ENCODE peak calls at places on chromosome 2, in nine cellular contexts. V is fibroblast of lung, L is neuronal stem cell, Q is H9, Y is vagina, S is Panc1, F is heart right ventricle, X is pancreas, N is adrenal gland. T is an unnamed sample.

GRCh38 chr2:170465241-170465640 is 249.9 kb upstream of the SP5 start:
- DNase-seq in Q (no peak), S (no peak), X (no peak), N (no peak), F (no peak), L (no peak), Y (no peak), V (peak; percentile 2), T (no peak)

GRCh38 chr2:29009711-29010677 is 28.9 kb downstream of the TOGARAM2 start:
- DNase-seq in F (no peak), N (no peak), L (no peak), X (no peak), Q (no peak), S (no peak), Y (no peak), V (no peak), T (no peak)

GRCh38 chr2:44672431-44672830 is 269.1 kb upstream of the SIX3 start:
- DNase-seq in L (no peak), S (no peak), X (no peak), N (no peak), F (no peak), Q (no peak), V (no peak), Y (no peak), T (no peak)

GRCh38 chr2:37614061-37614802 is 57.2 kb downstream of the CDC42EP3 start:
- DNase-seq in X (no peak), L (no peak), V (peak; percentile 93), Q (no peak), F (no peak), Y (no peak), S (no peak), N (no peak), T (no peak)

GRCh38 chr2:38862481-38862880 is 13.3 kb downstream of the DHX57 start:
- DNase-seq in V (peak; percentile 2), F (no peak), X (no peak), Q (no peak), L (no peak), S (no peak), N (no peak), Y (no peak), T (no peak)

GRCh38 chr2:3493610-3493997 is 25.7 kb downstream of the ADI1 start:
- DNase-seq in Y (no peak), X (no peak), F (peak; percentile 39), S (no peak), V (peak; percentile 57), Q (peak; percentile 72), L (peak; percentile 15), N (peak; percentile 78), T (no peak)

GRCh38 chr2:15869871-15870270 is 70.5 kb upstream of the MYCN start:
- DNase-seq in X (no peak), Q (no peak), S (no peak), L (no peak), N (no peak), V (no peak), Y (no peak), F (no peak), T (no peak)

GRCh38 chr2:71933467-71934319 is 214.0 kb downstream of the CYP26B1 start:
- DNase-seq in V (peak; percentile 33), Q (peak; percentile 34), F (no peak), X (no peak), L (no peak), N (no peak), S (no peak), Y (no peak), T (no peak)

GRCh38 chr2:198371902-198372611 is 567.7 kb downstream of the PLCL1 start:
- DNase-seq in F (no peak), L (no peak), N (no peak), X (no peak), Q (no peak), Y (no peak), S (no peak), V (peak; percentile 16), T (no peak)

GRCh38 chr2:168194784-168195522 is 52.4 kb downstream of the STK39 start:
- DNase-seq in N (no peak), Y (no peak), S (no peak), L (no peak), V (peak; percentile 26), Q (no peak), X (no peak), F (no peak), T (no peak)

GRCh38 chr2:108395155-108395554 is 17.4 kb downstream of the SULT1C4 start:
- DNase-seq in N (no peak), V (no peak), S (no peak), Q (no peak), L (no peak), X (no peak), Y (no peak), F (no peak), T (no peak)
- H3K9me3 ChIP-seq in N (no peaks in the 10 kb centered on the region), V (peaks cover 2% of the 10 kb centered on the region), S (peaks cover 4% of the 10 kb centered on the region), Q (peaks cover 17% of the 10 kb centered on the region), L (peaks cover 21% of the 10 kb centered on the region), X (no peaks in the 10 kb centered on the region), Y (peaks cover 13% of the 10 kb centered on the region), F (no peaks in the 10 kb centered on the region), T (peaks cover 7% of the 10 kb centered on the region)

GRCh38 chr2:176443941-176444340 is 174.7 kb downstream of the MTX2 start:
- DNase-seq in L (no peak), S (no peak), F (no peak), Y (no peak), X (no peak), N (no peak), Q (no peak), V (no peak), T (no peak)
- H3K27me3 ChIP-seq in L (peaks cover 5% of the 10 kb centered on the region), S (no peaks in the 10 kb centered on the region), F (no peaks in the 10 kb centered on the region), Y (no peaks in the 10 kb centered on the region), X (no peaks in the 10 kb centered on the region), N (no peaks in the 10 kb centered on the region), Q (no peaks in the 10 kb centered on the region), V (no peaks in the 10 kb centered on the region), T (no peaks in the 10 kb centered on the region)

GRCh38 chr2:239770240-239770639 is 254.9 kb downstream of the NDUFA10 start:
- DNase-seq in Y (no peak), L (no peak), X (no peak), S (no peak), V (no peak), N (no peak), Q (no peak), F (no peak), T (no peak)

GRCh38 chr2:239774933-239775622 is 250.1 kb downstream of the NDUFA10 start:
- DNase-seq in S (no peak), L (no peak), X (no peak), V (no peak), Y (no peak), Q (no peak), N (no peak), F (no peak), T (no peak)

GRCh38 chr2:239774142-239774462 is 251.0 kb downstream of the NDUFA10 start:
- DNase-seq in S (no peak), F (no peak), N (no peak), Y (no peak), X (peak; percentile 8), L (no peak), V (no peak), Q (no peak), T (no peak)

GRCh38 chr2:239773377-239774141 is 251.6 kb downstream of the NDUFA10 start:
- DNase-seq in N (no peak), L (no peak), F (no peak), X (no peak), V (no peak), Y (no peak), Q (no peak), S (no peak), T (no peak)

DNA sequence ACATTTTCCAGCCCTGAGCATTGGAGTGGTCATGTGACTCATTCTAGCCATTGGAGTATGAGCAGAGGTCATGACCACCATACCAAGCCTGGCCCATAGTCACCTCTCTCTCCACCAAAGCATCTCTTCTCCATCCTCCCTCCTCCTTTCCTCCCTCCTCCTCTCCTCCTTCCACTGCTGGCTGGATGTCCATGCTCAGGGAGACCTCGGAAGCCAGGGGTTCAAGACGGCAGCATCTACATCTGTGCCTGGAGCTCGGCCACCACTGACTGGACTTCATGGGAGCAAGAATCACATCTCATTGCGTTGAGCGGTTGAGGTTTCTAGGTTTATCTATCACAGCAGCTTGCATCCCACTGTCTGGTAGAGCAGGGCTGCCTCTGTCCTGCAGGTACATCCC is 252.4 kb downstream of the NDUFA10 start:
- DNase-seq in Y (no peak), Q (no peak), N (no peak), X (no peak), L (no peak), V (no peak), S (no peak), F (no peak), T (no peak)
- H3K9me3 ChIP-seq in Y (no peaks in the 10 kb centered on the region), Q (no peaks in the 10 kb centered on the region), N (no peaks in the 10 kb centered on the region), X (no peaks in the 10 kb centered on the region), L (no peaks in the 10 kb centered on the region), V (no peaks in the 10 kb centered on the region), S (no peaks in the 10 kb centered on the region), F (no peaks in the 10 kb centered on the region), T (no peaks in the 10 kb centered on the region)

GRCh38 chr2:222423632-222424280 is 587 bp upstream of the SGPP2 start:
- DNase-seq in S (no peak), X (no peak), F (no peak), N (no peak), Y (no peak), L (no peak), V (peak; percentile 3), Q (peak; percentile 34), T (no peak)

GRCh38 chr2:222423186-222423585 is 1.2 kb upstream of the SGPP2 start:
- DNase-seq in X (no peak), S (no peak), F (no peak), Q (no peak), L (no peak), V (no peak), Y (no peak), N (no peak), T (no peak)

GRCh38 chr2:222424281-222424728 is at the start of gene SGPP2:
- DNase-seq in L (no peak), X (peak; percentile 30), Q (peak; percentile 45), Y (no peak), V (no peak), F (no peak), S (no peak), N (no peak), T (no peak)

GRCh38 chr2:222426836-222427130 is 2.4 kb downstream of the SGPP2 start:
- DNase-seq in Y (no peak), F (no peak), L (no peak), V (no peak), X (no peak), N (no peak), S (no peak), Q (no peak), T (no peak)

DNA sequence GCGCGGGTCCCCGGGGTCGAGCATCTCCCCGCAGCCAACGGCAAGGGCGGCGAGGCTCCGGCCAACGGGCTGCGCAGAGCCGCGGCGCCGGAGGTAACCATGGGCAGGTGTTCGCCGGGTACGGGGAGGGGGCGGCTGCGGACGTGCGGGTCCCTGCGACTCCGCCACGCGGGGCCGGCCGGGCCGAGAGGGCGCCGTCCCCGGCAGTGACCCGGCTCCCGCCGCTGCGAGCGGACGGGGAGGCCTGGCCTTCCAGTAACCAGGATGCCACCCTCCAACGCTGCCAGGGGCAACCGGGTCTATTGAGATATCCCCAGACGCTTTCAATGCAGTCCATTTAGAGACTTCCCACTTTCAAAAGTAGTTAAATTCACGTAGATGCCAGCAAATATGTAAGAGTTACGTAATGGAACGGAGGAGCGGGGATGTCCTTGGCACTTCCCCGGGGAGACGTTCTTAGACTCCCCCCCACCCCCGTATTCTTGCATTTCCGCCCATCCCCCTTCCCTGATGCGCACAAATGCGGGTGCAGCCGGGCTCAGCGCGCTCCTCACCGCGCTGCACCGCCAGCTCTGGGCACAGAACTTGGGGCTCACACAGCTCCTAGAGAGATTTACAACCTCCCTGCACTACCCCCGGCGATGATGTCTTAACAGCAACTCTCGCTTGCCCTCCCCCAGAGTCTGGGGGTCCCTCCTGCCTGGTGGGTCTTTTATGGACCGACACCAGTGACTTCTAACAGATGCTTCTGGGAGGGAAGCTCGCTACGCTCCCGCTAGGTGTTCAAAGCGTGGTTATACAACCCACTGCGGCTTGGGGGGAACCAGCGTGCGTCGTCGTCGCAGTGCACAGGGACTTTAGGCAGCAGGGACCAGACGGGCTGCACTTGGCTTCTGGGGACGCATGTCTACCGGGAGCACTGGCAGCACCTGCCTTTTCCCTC is 657 bp downstream of the SGPP2 start:
- DNase-seq in Y (no peak), X (peak; percentile 21), F (no peak), Q (peak; percentile 38), V (no peak), N (no peak), S (no peak), L (no peak), T (no peak)
- H3K27me3 ChIP-seq in Y (peaks cover 4% of the 10 kb centered on the region), X (no peaks in the 10 kb centered on the region), F (peaks cover 52% of the 10 kb centered on the region), Q (peaks cover 58% of the 10 kb centered on the region), V (peaks cover 12% of the 10 kb centered on the region), N (no peaks in the 10 kb centered on the region), S (peaks cover 25% of the 10 kb centered on the region), L (peaks cover 74% of the 10 kb centered on the region), T (peaks cover 71% of the 10 kb centered on the region)